ENCODE peak calls at places on chromosomes 13 and 19, in five cellular contexts. V is endothelial cell, S is HS-27A, X is fibroblast of the aortic adventitia, R is glutamatergic neuron. J is an unnamed sample.

GRCh38 chr13:20371825-20372224 is 139.7 kb upstream of the GJB6 start:
- DNase-seq in V (no peak), S (no peak), X (no peak), R (no peak), J (no peak)

GRCh38 chr13:29684441-29684840 is 89.0 kb upstream of the SLC7A1 start:
- DNase-seq in V (no peak), S (no peak), X (peak; percentile 73), R (no peak), J (no peak)

GRCh38 chr19:2549701-2550191 is 73.8 kb downstream of the GADD45B start:
- DNase-seq in V (no peak), S (peak; percentile 65), X (peak; percentile 95), R (no peak), J (peak; percentile 83)

GRCh38 chr19:28468701-28469459 is 744.1 kb downstream of the UQCRFS1 start:
- DNase-seq in V (no peak), S (no peak), X (peak; percentile 84), R (peak; percentile 34), J (peak; percentile 4)

GRCh38 chr13:40664100-40665060 is 2.1 kb downstream of the FOXO1 start:
- DNase-seq in V (peak; percentile 47), S (no peak), X (peak; percentile 38), R (peak; percentile 43), J (peak; percentile 62)

GRCh38 chr13:67228909-67229308 is 1.2 kb downstream of the PCDH9 start:
- DNase-seq in V (no peak), S (no peak), X (no peak), R (no peak), J (peak; percentile 25)

GRCh38 chr13:61255035-61255796 is 160.4 kb downstream of the PCDH20 start:
- DNase-seq in V (peak; percentile 41), S (no peak), X (no peak), R (no peak), J (no peak)

GRCh38 chr13:51785592-51786424 is 18.2 kb downstream of the DHRS12 start:
- DNase-seq in V (no peak), S (no peak), X (peak; percentile 59), R (peak; percentile 83), J (peak; percentile 48)

GRCh38 chr19:42345191-42345812 is 19.9 kb downstream of the MEGF8 start:
- DNase-seq in V (no peak), S (no peak), X (peak; percentile 70), R (no peak), J (peak; percentile 89)

GRCh38 chr19:11984986-11985385 is 20.1 kb downstream of the ZNF763 start:
- DNase-seq in V (no peak), S (no peak), X (no peak), R (peak; percentile 29), J (no peak)

GRCh38 chr13:93217701-93218100 is 8.9 kb upstream of the GPC6 start:
- DNase-seq in V (no peak), S (no peak), X (peak; percentile 51), R (no peak), J (no peak)

GRCh38 chr19:9935409-9936062 is 779 bp downstream of the OLFM2 start:
- DNase-seq in V (no peak), S (no peak), X (no peak), R (no peak), J (no peak)

GRCh38 chr13:113077953-113078894 is 27.4 kb upstream of the F7 start:
- DNase-seq in V (no peak), S (no peak), X (no peak), R (no peak), J (no peak)

GRCh38 chr13:34258646-34259386 is 440.9 kb downstream of the RFC3 start:
- DNase-seq in V (no peak), S (peak; percentile 4), X (no peak), R (no peak), J (peak; percentile 32)

GRCh38 chr13:22311734-22312404 is 641.0 kb downstream of the FGF9 start:
- DNase-seq in V (no peak), S (no peak), X (no peak), R (peak; percentile 15), J (no peak)

GRCh38 chr19:41543582-41543981 is 32.4 kb upstream of the CEACAM21 start:
- DNase-seq in V (no peak), S (no peak), X (no peak), R (no peak), J (no peak)

GRCh38 chr13:41658057-41658642 is 200.8 kb downstream of the RGCC start:
- DNase-seq in V (no peak), S (no peak), X (peak; percentile 80), R (no peak), J (peak; percentile 72)

GRCh38 chr13:110293037-110293436 is 13.9 kb downstream of the COL4A1 start:
- DNase-seq in V (no peak), S (no peak), X (no peak), R (no peak), J (no peak)

GRCh38 chr19:5623397-5624153 is 692 bp downstream of the SAFB start:
- DNase-seq in V (peak; percentile 10), S (no peak), X (no peak), R (peak; percentile 32), J (no peak)

GRCh38 chr13:108437496-108437895 is 168.0 kb downstream of the TNFSF13B start:
- DNase-seq in V (no peak), S (no peak), X (peak; percentile 47), R (no peak), J (peak; percentile 80)

GRCh38 chr13:112885782-112886268 is 83.2 kb upstream of the MCF2L start:
- DNase-seq in V (peak; percentile 69), S (peak; percentile 7), X (peak; percentile 81), R (peak; percentile 90), J (peak; percentile 87)

GRCh38 chr13:50626031-50626643 is 217.4 kb downstream of the DLEU7 start:
- DNase-seq in V (no peak), S (no peak), X (peak; percentile 70), R (no peak), J (peak; percentile 97)